ENCODE peak calls at places on chromosome 15, in four cellular contexts. F is left ventricle myocardium inferior, I is foreskin keratinocyte, T is body of pancreas. R is an unnamed sample.

GRCh38 chr15:78419331-78419730 is 18.7 kb upstream of the IREB2 start:
- DNase-seq in F (no peak), I (no peak), T (no peak), R (no peak)

GRCh38 chr15:65214010-65214409 is 2.7 kb upstream of the CILP start:
- DNase-seq in F (no peak), I (no peak), T (no peak), R (no peak)

GRCh38 chr15:25335279-25335678 is 103.5 kb downstream of the UBE3A start:
- DNase-seq in F (no peak), I (no peak), T (no peak), R (no peak)

GRCh38 chr15:85771276-85771675 is 23.4 kb downstream of the KLHL25 start:
- DNase-seq in F (no peak), I (no peak), T (no peak), R (no peak)

GRCh38 chr15:88179562-88179961 is 77.0 kb downstream of the NTRK3 start:
- DNase-seq in F (no peak), I (no peak), T (no peak), R (no peak)

GRCh38 chr15:42084465-42085235 is 9.7 kb downstream of the PLA2G4D start:
- DNase-seq in F (peak), I (peak), T (peak), R (peak)

GRCh38 chr15:80966431-80967197 is 23.0 kb downstream of the MESD start:
- DNase-seq in F (no peak), I (no peak), T (peak), R (no peak)

GRCh38 chr15:41778503-41778902 is 4.2 kb downstream of the MAPKBP1 start:
- DNase-seq in F (no peak), I (no peak), T (no peak), R (no peak)

GRCh38 chr15:41940441-41940857 is 31.9 kb downstream of the EHD4 start:
- DNase-seq in F (no peak), I (peak), T (no peak), R (peak)

GRCh38 chr15:48370460-48370859 is 39.2 kb downstream of the DUT start:
- DNase-seq in F (no peak), I (no peak), T (no peak), R (no peak)

GRCh38 chr15:25876231-25877140 is 13.4 kb upstream of the ATP10A start:
- DNase-seq in F (no peak), I (no peak), T (no peak), R (no peak)

GRCh38 chr15:90594297-90594696 is 64.6 kb downstream of the CRTC3 start:
- DNase-seq in F (peak), I (peak), T (peak), R (peak)

GRCh38 chr15:29465196-29465595 is 195.6 kb upstream of the NSMCE3 start:
- DNase-seq in F (no peak), I (no peak), T (no peak), R (no peak)

GRCh38 chr15:90703455-90703854 is 13.7 kb upstream of the BLM start:
- DNase-seq in F (no peak), I (no peak), T (no peak), R (no peak)

GRCh38 chr15:70098170-70098460 is 398 bp upstream of the TLE3 start:
- DNase-seq in F (no peak), I (no peak), T (no peak), R (no peak)

GRCh38 chr15:44033894-44034293 is 161.2 kb downstream of the FRMD5 start:
- DNase-seq in F (no peak), I (no peak), T (peak), R (peak)

GRCh38 chr15:69903476-69904295 is 194.0 kb downstream of the TLE3 start:
- DNase-seq in F (no peak), I (no peak), T (no peak), R (no peak)

GRCh38 chr15:90750186-90750585 is 33.0 kb downstream of the BLM start:
- DNase-seq in F (no peak), I (no peak), T (no peak), R (no peak)

GRCh38 chr15:30918366-30918765 is 14.7 kb downstream of the FAN1 start:
- DNase-seq in F (no peak), I (no peak), T (no peak), R (no peak)

GRCh38 chr15:89486726-89487050 is 9.7 kb downstream of the RHCG start:
- DNase-seq in F (no peak), I (no peak), T (no peak), R (peak)

GRCh38 chr15:52406601-52407000 is 111.0 kb upstream of the MYO5C start:
- DNase-seq in F (no peak), I (no peak), T (no peak), R (no peak)

GRCh38 chr15:34084086-34084485 is 17.6 kb downstream of the EMC7 start:
- DNase-seq in F (no peak), I (no peak), T (no peak), R (peak)

GRCh38 chr15:97995881-97996603 is 35.5 kb downstream of the ARRDC4 start:
- DNase-seq in F (no peak), I (peak), T (peak), R (no peak)
- TF ChIP-seq CTCF in F (peak), I (peak), T (peak), R (no peak)

GRCh38 chr15:27336676-27337075 is 365.7 kb downstream of the GABRG3 start:
- DNase-seq in F (no peak), I (no peak), T (no peak), R (no peak)

GRCh38 chr15:27342991-27343390 is 372.0 kb downstream of the GABRG3 start:
- DNase-seq in F (no peak), I (no peak), T (no peak), R (no peak)

GRCh38 chr15:27339138-27339537 is 368.2 kb downstream of the GABRG3 start:
- DNase-seq in F (no peak), I (no peak), T (no peak), R (no peak)

DNA sequence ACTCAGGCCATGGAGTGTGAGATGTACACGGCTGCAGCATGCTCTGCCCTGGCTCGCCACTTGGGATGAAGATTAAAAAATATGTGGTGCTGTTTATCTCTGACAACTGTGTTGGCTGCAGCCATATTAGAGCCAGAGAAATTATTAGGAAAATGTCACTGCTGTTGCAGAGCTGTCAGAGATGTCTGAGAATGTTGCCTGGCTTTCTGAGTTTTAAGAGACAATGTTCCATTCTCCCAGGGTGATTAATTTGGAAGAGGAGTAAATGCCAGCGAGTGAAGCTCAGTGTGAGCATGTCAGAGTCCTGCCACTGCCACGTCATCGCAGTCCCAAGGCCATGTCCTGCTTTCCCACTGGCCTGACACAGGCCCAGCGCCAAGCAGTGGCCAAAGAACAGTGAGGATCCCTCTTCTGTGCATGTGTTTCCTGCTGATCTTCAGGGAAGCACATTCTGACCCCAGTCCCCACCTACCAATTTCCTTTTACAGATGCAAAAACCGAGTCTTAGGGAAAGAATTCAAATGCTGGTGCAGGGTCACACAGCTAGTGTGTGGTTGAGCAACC is 370.9 kb downstream of the GABRG3 start:
- DNase-seq in F (no peak), I (no peak), T (no peak), R (no peak)
- TF ChIP-seq CTCF in F (no peak), I (no peak), T (no peak), R (no peak)

DNA sequence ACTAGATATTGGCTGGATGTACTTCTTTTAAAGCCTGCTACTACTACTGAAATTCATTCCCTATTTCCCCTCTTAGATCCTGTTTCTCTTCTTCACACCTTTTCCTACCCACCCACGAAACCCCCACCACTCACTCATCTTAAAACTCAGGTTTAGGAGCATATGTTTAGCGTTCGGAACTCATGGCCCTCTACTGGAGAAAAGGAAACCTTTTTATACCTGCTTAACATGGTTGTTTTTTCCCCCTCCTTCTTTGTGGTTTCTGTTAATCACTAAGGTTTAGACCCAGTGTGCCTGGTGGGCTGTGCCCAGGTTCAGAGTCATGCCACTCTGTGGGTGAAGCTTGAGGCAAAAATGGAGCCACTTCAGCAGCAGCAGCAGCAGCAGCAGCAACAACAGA is 2.6 kb downstream of the ARID3B start:
- DNase-seq in F (no peak), I (no peak), T (no peak), R (no peak)
- TF ChIP-seq CTCF in F (no peak), I (peak), T (peak), R (no peak)

GRCh38 chr15:45660231-45660979 is 25.6 kb downstream of the SQOR start:
- DNase-seq in F (no peak), I (no peak), T (no peak), R (no peak)
- TF ChIP-seq CTCF in F (no peak), I (peak), T (no peak), R (no peak)

GRCh38 chr15:62648954-62649353 is 393.6 kb upstream of the TPM1 start:
- DNase-seq in F (no peak), I (no peak), T (no peak), R (no peak)
- TF ChIP-seq CTCF in F (peak), I (peak), T (peak), R (no peak)

GRCh38 chr15:83285979-83286553 is 1.6 kb upstream of the BNC1 start:
- DNase-seq in F (no peak), I (peak), T (no peak), R (peak)
- TF ChIP-seq CTCF in F (no peak), I (no peak), T (no peak), R (no peak)

DNA sequence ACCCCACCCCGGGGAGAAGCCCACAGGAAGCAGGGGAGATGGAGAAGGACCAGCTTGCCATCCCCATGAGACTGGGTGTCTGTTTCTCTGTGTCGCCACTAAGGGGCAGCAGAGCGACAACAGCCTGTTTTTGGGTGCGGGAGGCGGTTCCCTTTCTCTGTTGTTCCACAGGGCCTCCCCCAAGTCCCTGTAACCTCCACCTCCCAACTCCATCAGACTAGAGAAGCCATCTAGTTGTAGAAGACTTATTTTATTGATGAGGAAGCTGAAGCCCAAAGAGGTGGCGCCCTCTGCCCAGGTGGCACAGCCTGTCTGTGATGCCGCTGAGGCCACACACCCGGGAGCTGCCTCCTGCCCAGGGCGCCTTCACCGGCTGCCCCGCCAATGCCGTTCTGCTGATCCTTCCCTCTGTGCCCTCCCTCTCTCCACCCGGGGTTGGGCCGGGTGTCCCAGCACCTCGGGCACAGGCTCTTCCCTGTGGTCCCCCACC is 3.9 kb upstream of the CCDC9B start:
- DNase-seq in F (no peak), I (no peak), T (peak), R (peak)
- TF ChIP-seq CTCF in F (peak), I (peak), T (peak), R (peak)

DNA sequence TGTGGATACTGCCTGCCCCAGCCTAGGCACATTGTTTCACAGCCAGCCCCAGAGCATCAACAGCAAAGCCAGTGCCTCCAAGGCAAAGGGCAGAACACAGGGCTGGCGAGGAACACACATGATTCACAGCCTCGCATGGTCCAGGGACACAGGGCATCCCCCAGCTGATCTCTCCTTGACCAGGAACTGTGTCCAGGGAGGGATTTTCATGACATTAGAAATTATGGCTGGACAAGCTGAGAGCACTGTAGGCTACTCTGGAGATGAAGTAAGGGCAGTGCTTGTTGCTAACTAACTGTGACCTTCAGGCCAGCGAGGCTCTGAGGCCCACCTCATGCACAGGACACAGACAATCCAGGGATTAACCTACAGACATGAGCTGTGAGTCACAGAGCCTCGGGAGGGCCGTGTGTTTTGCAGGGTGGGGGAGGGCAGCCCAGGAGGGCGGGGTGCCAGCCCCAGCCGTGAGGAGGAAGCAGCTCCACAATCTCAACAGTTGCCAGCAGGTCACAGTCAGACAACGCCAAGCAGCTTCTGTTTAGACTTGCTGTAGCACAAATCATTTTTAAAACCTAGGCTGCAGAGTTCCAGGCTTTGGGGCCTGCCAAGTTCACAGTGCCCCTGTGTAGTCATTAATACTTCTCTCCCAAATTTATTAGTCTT is 114.9 kb downstream of the ETFA start:
- DNase-seq in F (peak), I (peak), T (peak), R (peak)
- TF ChIP-seq CTCF in F (no peak), I (peak), T (no peak), R (no peak)

R was measured in RWPE1.